ENCODE peak calls at places on chromosome 1, in nine cellular contexts. M, T, J, Y, U, P, Q, O and D are unnamed samples.

GRCh38 chr1:154338875-154339274 is 13.6 kb downstream of the ATP8B2 start:
- DNase-seq in O (no peak), Q (no peak), U (no peak), M (no peak), Y (no peak), J (no peak), T (no peak), P (no peak), D (no peak)

GRCh38 chr1:152228831-152229230 is 4.8 kb upstream of the HRNR start:
- DNase-seq in J (no peak), U (no peak), T (no peak), Y (no peak), Q (no peak), P (no peak), O (no peak), M (no peak), D (no peak)

GRCh38 chr1:198361373-198361772 is 179.1 kb downstream of the ATP6V1G3 start:
- DNase-seq in P (no peak), M (no peak), U (no peak), J (no peak), O (no peak), Q (no peak), Y (no peak), T (peak; percentile 33), D (peak; percentile 7)

GRCh38 chr1:20411196-20411980 is 74.6 kb downstream of the CAMK2N1 start:
- DNase-seq in O (no peak), Q (no peak), T (no peak), U (peak; percentile 66), M (no peak), P (peak; percentile 77), J (peak; percentile 95), Y (no peak), D (peak; percentile 89)

GRCh38 chr1:164743991-164744390 is 185.0 kb downstream of the PBX1 start:
- DNase-seq in M (no peak), Y (no peak), O (no peak), U (no peak), J (no peak), Q (no peak), P (no peak), T (no peak), D (no peak)

GRCh38 chr1:40451238-40451585 is 936 bp downstream of the ZFP69B start:
- DNase-seq in Y (no peak), P (no peak), J (no peak), O (no peak), U (no peak), Q (no peak), T (no peak), M (no peak), D (no peak)

GRCh38 chr1:245566952-245567351 is 412.2 kb downstream of the KIF26B start:
- DNase-seq in M (no peak), Q (no peak), Y (no peak), O (no peak), P (no peak), T (no peak), U (no peak), J (no peak), D (no peak)

GRCh38 chr1:160407819-160408801 is 7.7 kb downstream of the VANGL2 start:
- DNase-seq in T (no peak), O (no peak), Y (no peak), Q (no peak), M (no peak), U (no peak), P (no peak), J (no peak), D (no peak)

GRCh38 chr1:180580237-180580636 is 21.5 kb downstream of the OVAAL start:
- DNase-seq in O (no peak), P (no peak), M (peak; percentile 5), Y (no peak), J (peak; percentile 6), Q (no peak), U (peak; percentile 49), T (no peak), D (no peak)

GRCh38 chr1:63843884-63844283 is 70.1 kb downstream of the ROR1 start:
- DNase-seq in T (no peak), Y (no peak), U (no peak), O (no peak), J (no peak), P (no peak), M (no peak), Q (no peak), D (no peak)

GRCh38 chr1:46581685-46582455 is 22.2 kb downstream of the MKNK1 start:
- DNase-seq in U (no peak), J (no peak), Q (no peak), T (peak; percentile 85), M (no peak), O (no peak), Y (no peak), P (no peak), D (no peak)

GRCh38 chr1:81126989-81127571 is 673.7 kb upstream of the ADGRL2 start:
- DNase-seq in J (peak; percentile 31), M (no peak), Q (no peak), U (no peak), Y (no peak), P (no peak), T (no peak), O (no peak), D (no peak)

GRCh38 chr1:181737056-181737455 is 253.7 kb downstream of the CACNA1E start:
- DNase-seq in Y (no peak), M (no peak), J (no peak), P (no peak), T (no peak), O (no peak), Q (no peak), U (no peak), D (no peak)

GRCh38 chr1:90391116-90391515 is 326.0 kb downstream of the BARHL2 start:
- DNase-seq in U (no peak), M (no peak), P (peak; percentile 70), T (no peak), Q (no peak), Y (no peak), O (no peak), J (no peak), D (no peak)

DNA sequence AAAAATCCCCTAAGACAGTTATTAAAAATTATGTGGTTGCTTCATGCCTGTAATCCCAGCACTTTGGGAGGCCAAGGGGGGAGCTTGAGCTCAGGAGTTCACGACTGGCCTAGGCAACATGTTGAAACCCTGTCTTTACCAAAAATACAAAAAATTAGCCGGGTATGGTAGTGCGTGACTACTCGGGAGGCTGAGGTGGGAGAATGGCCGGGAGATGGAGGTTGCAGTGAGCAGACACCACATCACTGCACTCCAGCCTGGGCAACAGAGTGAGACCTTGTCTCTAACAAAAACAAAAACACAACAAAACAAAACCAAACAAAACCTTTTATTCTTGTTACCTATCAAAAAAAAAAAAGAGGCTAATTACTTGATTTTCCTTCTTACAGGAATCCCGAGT is 2.1 kb downstream of the ELK4 start:
- DNase-seq in J (no peak), M (peak; percentile 40), T (no peak), Q (no peak), Y (peak; percentile 10), P (no peak), U (no peak), O (no peak), D (no peak)
- H3K4me3 ChIP-seq in J (no peak overlapping the region), M (peak overlapping the region; percentile 98), T (no peak overlapping the region), Q (no peak overlapping the region), Y (no peak overlapping the region), P (peak overlapping the region; percentile 77), U (peak overlapping the region; percentile 2), O (peak overlapping the region; percentile 80), D (no peak overlapping the region)

GRCh38 chr1:54223441-54224202 is 23.7 kb downstream of the MRPL37 start:
- DNase-seq in P (no peak), O (no peak), U (no peak), T (no peak), Y (no peak), M (no peak), Q (no peak), J (no peak), D (no peak)
- H3K4me3 ChIP-seq in P (no peak overlapping the region), O (no peak overlapping the region), U (no peak overlapping the region), T (no peak overlapping the region), Y (no peak overlapping the region), M (no peak overlapping the region), Q (no peak overlapping the region), J (no peak overlapping the region), D (no peak overlapping the region)

GRCh38 chr1:197145451-197146029 is 929 bp downstream of the ASPM start:
- DNase-seq in M (no peak), T (no peak), J (no peak), O (no peak), P (no peak), U (no peak), Q (no peak), Y (no peak), D (no peak)
- H3K4me3 ChIP-seq in M (peak overlapping the region; percentile 99), T (peak overlapping the region; percentile 95), J (peak overlapping the region; percentile 89), O (peak overlapping the region; percentile 75), P (peak overlapping the region; percentile 67), U (peak overlapping the region; percentile 78), Q (peak overlapping the region; percentile 76), Y (peak overlapping the region; percentile 78), D (peak overlapping the region; percentile 95)

GRCh38 chr1:27380766-27381733 is 2.1 kb downstream of the CD164L2 start:
- DNase-seq in T (no peak), Y (no peak), J (no peak), M (no peak), Q (no peak), U (no peak), P (no peak), O (no peak), D (no peak)

GRCh38 chr1:27381976-27382762 is 964 bp downstream of the CD164L2 start:
- DNase-seq in T (no peak), U (no peak), J (no peak), Q (no peak), O (no peak), P (no peak), M (no peak), Y (no peak), D (no peak)

GRCh38 chr1:27380223-27380622 is 2.9 kb downstream of the CD164L2 start:
- DNase-seq in O (no peak), Y (no peak), M (no peak), P (no peak), Q (no peak), T (no peak), U (no peak), J (no peak), D (no peak)

GRCh38 chr1:27383661-27384060 is 528 bp upstream of the CD164L2 start:
- DNase-seq in Q (no peak), P (no peak), T (no peak), M (no peak), Y (no peak), J (no peak), U (no peak), O (no peak), D (no peak)

DNA sequence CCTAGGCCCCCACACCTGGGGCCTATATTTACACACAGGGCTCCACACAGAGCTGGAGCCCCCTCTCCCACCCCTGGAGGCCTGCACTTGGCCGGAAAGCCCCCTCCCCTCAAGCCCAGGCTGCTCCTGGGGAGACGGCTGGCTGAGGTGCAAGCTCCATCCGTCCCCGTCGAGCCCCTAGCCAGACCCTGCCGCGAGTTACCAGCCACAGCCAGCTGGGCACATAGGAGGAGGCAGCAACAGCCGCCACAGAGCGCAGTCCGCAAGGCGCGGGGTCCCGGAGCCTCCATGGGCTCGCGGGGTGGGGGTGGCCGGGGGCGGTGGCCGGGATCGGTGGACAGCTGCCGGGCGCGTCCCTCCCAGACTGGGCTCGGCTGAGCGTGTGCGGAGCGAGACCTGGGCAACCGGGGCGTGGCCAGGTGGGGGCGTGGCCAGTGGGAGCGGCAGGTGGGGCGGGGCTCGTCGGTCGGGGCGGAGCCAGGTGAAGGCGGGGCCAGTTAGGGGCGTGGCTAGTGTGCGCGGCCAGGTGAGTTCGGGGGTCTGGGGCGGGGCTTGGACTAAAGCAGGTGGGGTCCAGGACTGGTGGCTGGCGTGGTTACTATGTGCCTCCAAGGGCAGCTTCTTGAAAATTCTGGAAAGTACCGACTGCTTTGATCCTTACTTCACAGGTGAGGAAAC is at the start of gene CD164L2:
- DNase-seq in Q (no peak), O (no peak), Y (peak; percentile 61), T (no peak), M (no peak), J (no peak), U (no peak), P (no peak), D (no peak)
- H3K4me3 ChIP-seq in Q (no peak within 1 kb of the TSS), O (no peak within 1 kb of the TSS), Y (no peak within 1 kb of the TSS), T (no peak within 1 kb of the TSS), M (no peak within 1 kb of the TSS), J (no peak within 1 kb of the TSS), U (no peak within 1 kb of the TSS), P (no peak within 1 kb of the TSS), D (no peak within 1 kb of the TSS)